ENCODE peak calls at places on chromosome 4, in five cellular contexts. L, E, H, X and I are unnamed samples.

GRCh38 chr4:135510582-135510981 is 1309.0 kb upstream of the PABPC4L start:
- DNase-seq in L (no peak), E (no peak), H (no peak), X (no peak), I (no peak)

GRCh38 chr4:163048447-163048846 is 118.2 kb downstream of the NAF1 start:
- DNase-seq in L (peak; percentile 13), E (no peak), H (no peak), X (no peak), I (no peak)

GRCh38 chr4:8241211-8241779 is 28.3 kb upstream of the HTRA3 start:
- DNase-seq in L (no peak), E (no peak), H (no peak), X (peak; percentile 12), I (no peak)

GRCh38 chr4:186192068-186192751 is 843 bp downstream of the CYP4V2 start:
- DNase-seq in L (peak; percentile 57), E (peak; percentile 49), H (no peak), X (no peak), I (peak; percentile 25)

GRCh38 chr4:106329027-106329618 is 12.8 kb downstream of the AIMP1 start:
- DNase-seq in L (no peak), E (no peak), H (peak; percentile 21), X (no peak), I (no peak)

GRCh38 chr4:80610199-80610598 is 274.7 kb downstream of the CFAP299 start:
- DNase-seq in L (no peak), E (no peak), H (no peak), X (no peak), I (no peak)

GRCh38 chr4:6472387-6473263 is at the start of gene PPP2R2C:
- DNase-seq in L (no peak), E (no peak), H (no peak), X (no peak), I (no peak)

GRCh38 chr4:78585633-78586032 is 34.1 kb downstream of the ANXA3 start:
- DNase-seq in L (no peak), E (no peak), H (no peak), X (no peak), I (no peak)

GRCh38 chr4:22093126-22093525 is 144.6 kb upstream of the KCNIP4 start:
- DNase-seq in L (no peak), E (no peak), H (no peak), X (no peak), I (no peak)

GRCh38 chr4:133320576-133321170 is 171.6 kb downstream of the PCDH10 start:
- DNase-seq in L (no peak), E (no peak), H (no peak), X (no peak), I (no peak)

GRCh38 chr4:144903953-144904711 is 193.9 kb downstream of the ANAPC10 start:
- DNase-seq in L (no peak), E (no peak), H (no peak), X (no peak), I (no peak)

GRCh38 chr4:123096038-123096437 is 173.6 kb upstream of the NUDT6 start:
- DNase-seq in L (no peak), E (no peak), H (no peak), X (no peak), I (no peak)

GRCh38 chr4:151074416-151074916 is 25.0 kb upstream of the RPS3A start:
- DNase-seq in L (no peak), E (no peak), H (no peak), X (no peak), I (no peak)

GRCh38 chr4:177016541-177017141 is 223.9 kb upstream of the VEGFC start:
- DNase-seq in L (no peak), E (no peak), H (no peak), X (no peak), I (no peak)

GRCh38 chr4:17468638-17469221 is 43.2 kb downstream of the QDPR start:
- DNase-seq in L (no peak), E (no peak), H (no peak), X (no peak), I (no peak)

GRCh38 chr4:15238720-15239119 is 189.1 kb upstream of the C1QTNF7 start:
- DNase-seq in L (no peak), E (peak; percentile 32), H (no peak), X (no peak), I (no peak)

GRCh38 chr4:24603343-24603742 is 19.0 kb upstream of the DHX15 start:
- DNase-seq in L (no peak), E (peak; percentile 60), H (no peak), X (no peak), I (no peak)

GRCh38 chr4:73221734-73222133 is 36.9 kb downstream of the ANKRD17 start:
- DNase-seq in L (no peak), E (no peak), H (no peak), X (no peak), I (no peak)

GRCh38 chr4:30802622-30803323 is 82.6 kb downstream of the PCDH7 start:
- DNase-seq in L (no peak), E (peak; percentile 23), H (no peak), X (no peak), I (no peak)

GRCh38 chr4:81470456-81471327 is 1.0 kb downstream of the RASGEF1B start:
- DNase-seq in L (peak; percentile 64), E (peak; percentile 71), H (no peak), X (peak; percentile 17), I (peak; percentile 59)

GRCh38 chr4:105871997-105872396 is 23.3 kb upstream of the NPNT start:
- DNase-seq in L (no peak), E (no peak), H (no peak), X (no peak), I (no peak)

GRCh38 chr4:128287159-128287870 is at the start of gene PGRMC2:
- DNase-seq in L (peak; percentile 53), E (peak; percentile 28), H (no peak), X (no peak), I (no peak)

GRCh38 chr4:94127707-94128328 is 79.8 kb upstream of the SMARCAD1 start:
- DNase-seq in L (no peak), E (no peak), H (peak; percentile 2), X (no peak), I (no peak)

GRCh38 chr4:34861661-34862060 is 1382.7 kb downstream of the ARAP2 start:
- DNase-seq in L (no peak), E (no peak), H (no peak), X (no peak), I (no peak)

GRCh38 chr4:180219080-180219479 is 2024.1 kb upstream of the TENM3 start:
- DNase-seq in L (no peak), E (no peak), H (no peak), X (no peak), I (no peak)

GRCh38 chr4:189087981-189088380 is 852.7 kb upstream of the FRG1 start:
- DNase-seq in L (no peak), E (no peak), H (no peak), X (no peak), I (no peak)

GRCh38 chr4:73859614-73860088 is 6.6 kb downstream of the PF4V1 start:
- DNase-seq in L (no peak), E (no peak), H (peak; percentile 74), X (no peak), I (no peak)

GRCh38 chr4:123977623-123978022 is 581.0 kb downstream of the SPRY1 start:
- DNase-seq in L (no peak), E (no peak), H (no peak), X (no peak), I (no peak)

DNA sequence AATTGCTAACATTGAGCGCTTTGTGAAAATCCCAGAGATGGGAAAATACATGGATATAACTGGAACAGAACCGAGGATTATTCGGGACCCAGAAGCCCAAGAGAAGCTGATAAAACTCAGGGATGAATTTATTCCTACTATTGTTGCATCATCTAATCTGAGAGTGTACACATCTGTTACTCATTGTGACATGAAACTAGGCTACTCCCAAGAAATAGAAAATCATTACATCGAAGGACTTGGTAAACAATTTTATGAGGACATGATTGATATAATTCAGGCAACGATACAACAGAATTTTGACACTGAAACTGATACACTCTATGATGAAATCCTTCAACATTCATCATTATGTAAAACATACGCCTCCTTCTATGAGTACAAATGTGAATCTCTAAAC is 194.3 kb downstream of the NWD2 start:
- DNase-seq in L (no peak), E (no peak), H (no peak), X (no peak), I (no peak)
- H3K27ac ChIP-seq in L (peak overlapping the region; percentile 0), E (no peak overlapping the region), H (no peak overlapping the region), X (no peak overlapping the region), I (no peak overlapping the region)

DNA sequence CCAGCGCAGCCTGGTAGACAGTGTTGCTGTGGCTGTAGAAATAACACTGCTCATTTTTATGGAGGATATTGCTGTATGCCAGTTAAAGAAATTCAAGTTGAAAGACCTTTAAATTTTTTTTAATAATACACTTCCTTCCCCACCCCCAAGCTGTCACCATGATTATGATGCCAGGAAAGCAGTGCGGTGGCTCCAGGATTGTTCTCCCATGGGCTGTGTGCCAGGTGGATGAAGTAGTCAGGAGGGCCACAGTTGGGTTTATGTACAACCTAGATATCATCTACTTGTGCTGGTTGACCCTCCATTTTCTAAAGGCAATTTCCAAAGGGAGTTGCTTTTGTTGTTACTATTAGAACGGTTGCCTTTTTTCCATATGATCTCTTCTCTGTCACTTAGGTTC is 136.6 kb downstream of the AFF1 start:
- DNase-seq in L (peak; percentile 37), E (peak; percentile 51), H (no peak), X (peak; percentile 37), I (no peak)
- H3K27ac ChIP-seq in L (peak overlapping the region; percentile 85), E (peak overlapping the region; percentile 32), H (no peak overlapping the region), X (no peak overlapping the region), I (no peak overlapping the region)

GRCh38 chr4:184748251-184748652 is 14.4 kb upstream of the CENPU start:
- DNase-seq in L (peak; percentile 31), E (peak; percentile 82), H (no peak), X (peak; percentile 43), I (no peak)

GRCh38 chr4:184746532-184746870 is 12.6 kb upstream of the CENPU start:
- DNase-seq in L (no peak), E (no peak), H (peak; percentile 58), X (peak; percentile 40), I (no peak)

GRCh38 chr4:184747034-184747830 is 13.3 kb upstream of the CENPU start:
- DNase-seq in L (peak; percentile 75), E (peak; percentile 56), H (no peak), X (peak; percentile 86), I (no peak)

GRCh38 chr4:184744251-184744650 is 10.4 kb upstream of the CENPU start:
- DNase-seq in L (no peak), E (no peak), H (no peak), X (no peak), I (no peak)

DNA sequence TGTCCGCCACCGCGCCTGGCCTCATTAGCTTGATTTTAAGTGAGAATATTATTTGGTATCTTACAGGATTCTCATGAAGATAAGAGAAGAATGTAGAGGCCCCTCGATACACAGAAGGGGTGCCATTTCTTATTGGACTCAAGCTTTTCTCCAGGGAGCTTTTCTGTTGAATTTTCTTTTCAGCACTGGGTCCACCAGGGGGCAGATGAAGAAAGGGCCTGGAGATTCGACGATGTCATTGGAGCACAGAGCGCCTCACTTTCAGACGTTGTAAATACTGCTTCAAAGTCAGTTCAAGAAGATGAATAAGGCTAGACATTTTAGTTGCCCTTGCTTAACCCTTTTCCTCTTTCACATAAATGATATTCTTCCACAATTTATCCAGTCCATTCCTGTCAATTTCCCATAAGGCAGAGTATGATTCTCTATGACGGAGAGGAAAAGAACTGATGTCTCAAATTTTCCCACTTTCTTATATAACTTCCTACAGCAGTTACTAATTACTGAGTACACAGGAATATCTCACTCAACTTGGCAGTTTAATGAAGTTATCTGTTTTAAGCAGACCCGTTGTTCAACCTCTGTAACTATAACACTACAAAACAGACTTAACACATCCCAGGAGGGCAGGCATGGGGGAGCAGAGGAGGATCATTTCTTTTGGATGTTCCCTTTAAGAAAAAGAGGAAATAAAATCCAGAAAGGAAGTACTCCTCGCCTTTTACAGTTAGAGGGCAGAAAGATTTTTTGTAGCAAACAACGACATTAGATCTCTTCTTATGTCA is 12.0 kb upstream of the CENPU start:
- DNase-seq in L (peak; percentile 78), E (peak; percentile 76), H (peak; percentile 44), X (peak; percentile 68), I (peak; percentile 31)
- H3K27ac ChIP-seq in L (peak overlapping the region; percentile 74), E (peak overlapping the region; percentile 83), H (no peak overlapping the region), X (peak overlapping the region; percentile 84), I (no peak overlapping the region)

GRCh38 chr4:40289366-40290188 is 45.6 kb upstream of the CHRNA9 start:
- DNase-seq in L (no peak), E (no peak), H (no peak), X (no peak), I (no peak)
- H3K27ac ChIP-seq in L (no peak overlapping the region), E (no peak overlapping the region), H (no peak overlapping the region), X (no peak overlapping the region), I (peak overlapping the region; percentile 19)